ENCODE peak calls at places on chromosome 2, in six cellular contexts. R is K562, O is PC-9, K is brain microvascular endothelial cell, G is caudate nucleus, M is lung. X is an unnamed sample.

GRCh38 chr2:29900971-29901633 is 20.3 kb downstream of the ALK start:
- DNase-seq in G (no peak), O (no peak), M (no peak), K (no peak), R (no peak), X (no peak)

GRCh38 chr2:151881342-151881741 is 53.1 kb upstream of the ARL5A start:
- DNase-seq in M (no peak), R (no peak), G (no peak), O (no peak), K (no peak), X (no peak)

GRCh38 chr2:213306320-213306942 is 22.2 kb downstream of the SPAG16 start:
- DNase-seq in K (peak; percentile 60), O (no peak), G (no peak), R (no peak), M (no peak), X (no peak)

GRCh38 chr2:1784986-1785617 is 40.8 kb upstream of the PXDN start:
- DNase-seq in O (peak; percentile 3), R (no peak), G (no peak), M (no peak), K (no peak), X (no peak)

GRCh38 chr2:57869763-57870344 is 176.8 kb upstream of the VRK2 start:
- DNase-seq in G (no peak), M (no peak), O (peak; percentile 9), R (no peak), K (no peak), X (no peak)

GRCh38 chr2:224284134-224284946 is 117.6 kb downstream of the FAM124B start:
- DNase-seq in O (peak; percentile 48), M (no peak), K (peak; percentile 23), G (no peak), R (peak; percentile 6), X (peak; percentile 2)

GRCh38 chr2:172555272-172555521 is 693 bp upstream of the PDK1 start:
- DNase-seq in G (no peak), K (no peak), M (no peak), R (no peak), O (no peak), X (no peak)

GRCh38 chr2:8023241-8023640 is 658.6 kb upstream of the ID2 start:
- DNase-seq in G (no peak), R (no peak), K (no peak), O (no peak), M (no peak), X (no peak)

GRCh38 chr2:133586978-133587377 is 18.7 kb upstream of the NCKAP5 start:
- DNase-seq in K (no peak), M (no peak), G (no peak), O (no peak), R (no peak), X (no peak)

GRCh38 chr2:150591901-150592300 is 104.4 kb upstream of the RND3 start:
- DNase-seq in O (no peak), M (no peak), K (no peak), R (no peak), G (no peak), X (no peak)

GRCh38 chr2:110842048-110842447 is 109.7 kb downstream of the ACOXL start:
- DNase-seq in K (no peak), R (no peak), O (no peak), M (no peak), G (no peak), X (no peak)

GRCh38 chr2:219273887-219274391 is 5.2 kb upstream of the DNAJB2 start:
- DNase-seq in O (peak; percentile 88), M (no peak), K (no peak), R (no peak), G (no peak), X (no peak)

GRCh38 chr2:219272351-219272750 is 6.8 kb upstream of the DNAJB2 start:
- DNase-seq in G (no peak), O (no peak), M (no peak), K (no peak), R (no peak), X (no peak)

GRCh38 chr2:219272995-219273394 is 6.2 kb upstream of the DNAJB2 start:
- DNase-seq in K (no peak), O (no peak), M (no peak), G (no peak), R (no peak), X (no peak)

GRCh38 chr2:219271021-219271420 is 8.1 kb upstream of the DNAJB2 start:
- DNase-seq in O (no peak), M (no peak), R (no peak), K (no peak), G (no peak), X (no peak)

DNA sequence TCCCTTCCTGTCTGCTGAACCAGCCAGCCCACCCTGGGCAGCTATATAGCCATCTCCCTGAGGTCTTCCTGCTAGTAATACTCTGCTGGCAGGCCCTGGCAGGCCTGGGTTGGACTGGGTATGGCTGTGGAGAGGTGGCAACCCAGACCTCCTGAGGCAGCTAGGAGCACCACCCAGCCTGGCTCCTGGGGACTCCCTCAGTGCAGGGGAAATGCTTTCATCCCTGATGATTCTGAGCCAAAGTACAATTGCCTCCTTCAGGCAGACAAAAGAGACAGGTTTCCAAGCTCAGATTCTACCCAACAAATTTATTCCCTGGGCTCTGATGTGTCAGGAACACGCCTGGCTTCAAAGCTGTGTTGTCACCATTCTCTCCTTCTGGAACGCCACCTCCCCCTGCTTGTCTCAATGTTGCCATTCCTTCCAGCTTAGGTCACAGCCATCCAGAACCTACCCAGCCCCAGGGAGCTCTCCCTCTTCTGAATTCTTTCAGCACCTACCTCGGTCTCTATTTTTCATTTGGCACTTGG is 4.7 kb upstream of the DNAJB2 start:
- DNase-seq in R (no peak), G (no peak), K (peak; percentile 80), O (peak; percentile 90), M (no peak), X (no peak)
- H3K27ac ChIP-seq in R (no peak overlapping the region), G (peak overlapping the region; percentile 77), K (peak overlapping the region; percentile 2), O (peak overlapping the region; percentile 95), M (peak overlapping the region; percentile 79), X (no peak overlapping the region)

DNA sequence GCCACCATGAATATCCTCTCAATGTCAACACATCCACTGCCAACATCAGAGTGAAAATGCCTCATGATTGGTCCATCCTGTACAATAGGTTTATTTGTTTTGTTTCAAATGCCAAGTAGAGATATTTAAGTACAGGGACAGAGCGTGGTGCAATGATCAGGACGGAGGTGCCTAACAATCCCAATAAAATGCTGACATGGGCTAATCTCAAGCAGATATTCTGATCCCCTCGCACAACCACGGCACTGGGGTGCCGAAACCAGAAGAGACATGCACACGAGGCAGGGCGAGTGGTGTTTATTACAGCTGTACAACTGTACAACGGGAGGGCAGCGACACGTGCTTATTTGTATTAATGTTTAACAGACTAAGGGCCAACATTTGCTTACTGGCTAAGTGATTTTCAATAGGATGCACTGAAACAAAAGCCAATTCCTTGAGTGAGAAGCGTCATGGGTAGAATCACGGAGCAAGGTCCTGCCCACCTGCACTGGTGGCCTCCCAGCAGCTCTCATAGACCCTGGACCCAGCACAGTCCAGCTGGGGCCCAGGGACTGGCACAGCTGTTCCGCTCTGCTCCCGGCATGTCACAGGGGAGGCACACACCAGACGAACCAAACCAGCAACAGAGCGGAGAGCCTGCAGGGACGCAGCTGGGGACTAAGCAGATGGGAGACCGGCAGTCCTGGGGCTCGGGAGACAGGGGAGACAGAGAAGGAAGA is 101.4 kb downstream of the HDAC4 start:
- DNase-seq in G (no peak), O (no peak), K (no peak), R (no peak), M (no peak), X (no peak)
- H3K27ac ChIP-seq in G (peak overlapping the region; percentile 20), O (no peak overlapping the region), K (no peak overlapping the region), R (no peak overlapping the region), M (no peak overlapping the region), X (no peak overlapping the region)

GRCh38 chr2:231397011-231397927 is 1.8 kb downstream of the B3GNT7 start:
- DNase-seq in K (no peak), R (no peak), O (peak; percentile 75), G (no peak), M (no peak), X (no peak)

GRCh38 chr2:231393149-231394131 is 2.1 kb upstream of the B3GNT7 start:
- DNase-seq in R (no peak), M (no peak), G (no peak), O (no peak), K (no peak), X (no peak)

GRCh38 chr2:231396058-231396821 is 730 bp downstream of the B3GNT7 start:
- DNase-seq in K (no peak), M (no peak), O (no peak), G (no peak), R (no peak), X (no peak)

GRCh38 chr2:231394201-231395141 is 1.0 kb upstream of the B3GNT7 start:
- DNase-seq in G (no peak), O (no peak), K (no peak), R (no peak), M (peak; percentile 76), X (no peak)

GRCh38 chr2:231395188-231396057 is at the start of gene B3GNT7:
- DNase-seq in O (no peak), G (no peak), R (no peak), M (peak; percentile 34), K (no peak), X (no peak)
- H3K27ac ChIP-seq in O (no peak within 1 kb of the TSS), G (peak within 1 kb of the TSS; percentile 53), R (no peak within 1 kb of the TSS), M (no peak within 1 kb of the TSS), K (no peak within 1 kb of the TSS), X (no peak within 1 kb of the TSS)

GRCh38 chr2:230778350-230779140 is 65.9 kb downstream of the CAB39 start:
- DNase-seq in G (no peak), R (no peak), O (peak; percentile 56), M (no peak), K (no peak), X (no peak)
- H3K27ac ChIP-seq in G (peak overlapping the region; percentile 0), R (no peak overlapping the region), O (peak overlapping the region; percentile 81), M (peak overlapping the region; percentile 62), K (peak overlapping the region; percentile 55), X (no peak overlapping the region)

GRCh38 chr2:132538331-132538855 is 121.8 kb downstream of the GPR39 start:
- DNase-seq in R (no peak), K (no peak), O (no peak), M (no peak), G (no peak), X (no peak)
- H3K27ac ChIP-seq in R (no peak overlapping the region), K (no peak overlapping the region), O (no peak overlapping the region), M (no peak overlapping the region), G (no peak overlapping the region), X (no peak overlapping the region)

GRCh38 chr2:16626997-16627605 is 38.5 kb downstream of the CYRIA start:
- DNase-seq in M (no peak), K (no peak), R (no peak), O (peak; percentile 34), G (no peak), X (no peak)
- H3K27ac ChIP-seq in M (no peak overlapping the region), K (no peak overlapping the region), R (no peak overlapping the region), O (peak overlapping the region; percentile 21), G (peak overlapping the region; percentile 48), X (no peak overlapping the region)